ENCODE peak calls at places on chromosome 4, in eight cellular contexts. S is SK-N-SH; F is esophagus squamous epithelium; B is testis; Y is right lobe of liver; V is cardiac muscle cell; J is right atrium auricular region; L is effector memory CD4-positive, alpha-beta T cell. A is an unnamed sample.

GRCh38 chr4:47786958-47787370 is 50.9 kb downstream of the CORIN start:
- DNase-seq in V (no peak), F (no peak), J (no peak), L (no peak), B (no peak), Y (no peak), S (no peak), A (no peak)

GRCh38 chr4:139665690-139666529 is at the start of gene MGST2:
- DNase-seq in V (peak; percentile 89), S (peak; percentile 58), F (peak; percentile 11), Y (peak; percentile 89), J (peak; percentile 80), L (no peak), B (peak; percentile 87), A (peak; percentile 91)

GRCh38 chr4:100581337-100581736 is 63.5 kb upstream of the EMCN start:
- DNase-seq in J (no peak), S (no peak), F (no peak), L (no peak), Y (no peak), V (no peak), B (no peak), A (no peak)

GRCh38 chr4:111268769-111269414 is 646.0 kb upstream of the PITX2 start:
- DNase-seq in S (no peak), Y (no peak), J (no peak), V (no peak), L (no peak), B (no peak), F (no peak), A (no peak)

GRCh38 chr4:52037730-52038108 is 380 bp downstream of the SGCB start:
- DNase-seq in L (no peak), B (peak; percentile 58), J (no peak), Y (no peak), S (peak; percentile 90), V (peak; percentile 75), F (no peak), A (peak; percentile 44)

GRCh38 chr4:41129936-41130440 is 84.4 kb downstream of the APBB2 start:
- DNase-seq in Y (no peak), J (no peak), L (no peak), B (no peak), V (no peak), S (no peak), F (no peak), A (no peak)

GRCh38 chr4:158968961-158969360 is 133.9 kb upstream of the RAPGEF2 start:
- DNase-seq in L (no peak), F (no peak), S (no peak), B (no peak), Y (no peak), J (no peak), V (no peak), A (no peak)

GRCh38 chr4:9953089-9953488 is 68.2 kb downstream of the SLC2A9 start:
- DNase-seq in V (no peak), F (no peak), S (no peak), Y (no peak), J (peak; percentile 46), B (no peak), L (no peak), A (no peak)

GRCh38 chr4:10063544-10064300 is 42.4 kb upstream of the SLC2A9 start:
- DNase-seq in S (no peak), B (peak; percentile 80), L (no peak), F (no peak), V (peak; percentile 63), J (peak; percentile 80), Y (peak; percentile 61), A (peak; percentile 89)

GRCh38 chr4:54942735-54943134 is 182.7 kb downstream of the KDR start:
- DNase-seq in V (no peak), L (peak; percentile 24), F (no peak), Y (no peak), J (no peak), S (no peak), B (no peak), A (no peak)

GRCh38 chr4:156523492-156523891 is 448.1 kb downstream of the PDGFC start:
- DNase-seq in B (no peak), V (no peak), J (no peak), L (no peak), F (no peak), Y (no peak), S (no peak), A (no peak)

DNA sequence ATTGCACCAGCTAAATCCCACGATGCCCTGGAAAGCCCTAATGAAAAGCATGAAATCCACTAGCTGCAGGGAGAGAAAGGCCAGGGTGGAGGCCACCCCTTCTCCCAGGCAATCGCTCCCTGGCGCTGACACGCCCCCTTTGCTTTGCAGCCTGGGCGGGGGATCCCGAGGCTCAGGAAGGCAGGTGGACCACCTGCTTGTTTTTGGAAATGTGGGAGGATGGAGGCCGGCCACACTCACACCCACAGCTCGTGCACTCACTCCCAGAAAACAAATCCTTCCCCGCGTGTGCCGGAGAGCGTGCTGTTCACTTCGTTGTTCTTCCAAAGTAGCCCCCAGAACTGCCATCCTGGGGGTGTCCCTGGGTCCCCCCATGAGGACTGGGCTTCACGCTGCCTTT is 54.6 kb downstream of the ABLIM2 start:
- DNase-seq in J (no peak), F (no peak), B (no peak), V (no peak), L (no peak), Y (no peak), S (no peak), A (peak; percentile 2)
- H3K27me3 ChIP-seq in J (no peaks in the 10 kb centered on the region), F (no peaks in the 10 kb centered on the region), B (no peaks in the 10 kb centered on the region), V (no peaks in the 10 kb centered on the region), L (no peaks in the 10 kb centered on the region), Y (no peaks in the 10 kb centered on the region), S (no peaks in the 10 kb centered on the region), A (no peaks in the 10 kb centered on the region)

DNA sequence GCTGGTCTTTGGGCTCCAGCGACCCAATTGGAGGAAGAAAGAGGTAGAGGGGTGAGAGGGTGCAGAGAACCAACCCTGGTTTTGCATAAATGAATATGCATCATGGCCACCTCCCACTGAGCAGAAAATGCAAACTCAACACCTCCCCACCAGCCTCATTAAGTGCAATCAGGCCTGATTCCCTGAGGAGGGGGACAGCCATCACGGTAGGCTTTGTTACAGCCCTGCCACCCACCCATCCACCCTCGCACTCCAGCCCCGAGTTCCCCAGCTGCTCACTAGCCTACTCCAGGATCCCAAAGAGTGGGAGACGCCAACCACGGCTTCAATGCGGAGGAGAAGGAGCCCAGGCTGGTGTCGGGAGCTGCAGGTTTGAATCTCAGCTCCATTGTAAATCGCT is 48.3 kb upstream of the MAN2B2 start:
- DNase-seq in V (no peak), S (no peak), J (no peak), L (no peak), Y (no peak), F (no peak), B (no peak), A (no peak)
- H3K27ac ChIP-seq in V (no peak overlapping the region), S (no peak overlapping the region), J (no peak overlapping the region), L (no peak overlapping the region), Y (no peak overlapping the region), F (no peak overlapping the region), B (no peak overlapping the region), A (no peak overlapping the region)

GRCh38 chr4:28432348-28433025 is 1571.8 kb downstream of the STIM2 start:
- DNase-seq in J (no peak), B (no peak), Y (no peak), F (no peak), S (no peak), V (no peak), L (no peak), A (no peak)

GRCh38 chr4:28436191-28437080 is 1575.8 kb downstream of the STIM2 start:
- DNase-seq in S (no peak), V (no peak), L (no peak), J (no peak), B (no peak), F (no peak), Y (no peak), A (no peak)

GRCh38 chr4:28435346-28435745 is 1574.7 kb downstream of the STIM2 start:
- DNase-seq in J (no peak), L (no peak), V (no peak), S (no peak), B (no peak), Y (no peak), F (no peak), A (no peak)
- H3K9me3 ChIP-seq in J (no peaks in the 10 kb centered on the region), L (no peaks in the 10 kb centered on the region), V (no peaks in the 10 kb centered on the region), S (no peaks in the 10 kb centered on the region), B (no peaks in the 10 kb centered on the region), Y (no peaks in the 10 kb centered on the region), F (no peaks in the 10 kb centered on the region), A (no peaks in the 10 kb centered on the region)

GRCh38 chr4:2417196-2417764 is 1.2 kb downstream of the ZFYVE28 start:
- DNase-seq in F (no peak), B (no peak), L (no peak), J (no peak), Y (no peak), S (peak; percentile 78), V (peak; percentile 43), A (no peak)
- H3K27me3 ChIP-seq in F (no peaks in the 10 kb centered on the region), B (no peaks in the 10 kb centered on the region), L (no peaks in the 10 kb centered on the region), J (no peaks in the 10 kb centered on the region), Y (no peaks in the 10 kb centered on the region), S (peaks cover 42% of the 10 kb centered on the region), V (peaks cover 96% of the 10 kb centered on the region), A (no peaks in the 10 kb centered on the region)